ENCODE peak calls at places on chromosome 6, in nine cellular contexts. W, Q, V, F, K, O, H, P and C are unnamed samples. For H3K4me1, the result is how much of the 10 kb centered on the place peaks cover.

GRCh38 chr6:164982389-164982788 is 327.0 kb downstream of the C6orf118 start:
- DNase-seq in W (no peak), Q (peak), V (no peak), F (no peak), K (peak), O (no peak), H (no peak), P (no peak), C (no peak)

GRCh38 chr6:151494235-151494950 is 576 bp downstream of the CCDC170 start:
- DNase-seq in W (peak), Q (peak), V (no peak), F (no peak), K (peak), O (peak), H (peak), P (peak), C (peak)

GRCh38 chr6:104943781-104944180 is 13.1 kb upstream of the LIN28B start:
- DNase-seq in W (peak), Q (no peak), V (no peak), F (no peak), K (peak), O (no peak), H (no peak), P (no peak), C (no peak)

GRCh38 chr6:47413752-47414516 is 63.7 kb upstream of the CD2AP start:
- DNase-seq in W (peak), Q (peak), V (peak), F (no peak), K (peak), O (no peak), H (no peak), P (no peak), C (no peak)

GRCh38 chr6:52415917-52416628 is 4.1 kb upstream of the EFHC1 start:
- DNase-seq in W (no peak), Q (peak), V (no peak), F (no peak), K (peak), O (no peak), H (no peak), P (no peak), C (no peak)

GRCh38 chr6:26234421-26235239 is 130.4 kb upstream of the BTN3A2 start:
- DNase-seq in W (peak), Q (peak), V (peak), F (no peak), K (peak), O (peak), H (peak), P (peak), C (peak)

GRCh38 chr6:69098910-69099309 is 463.8 kb downstream of the ADGRB3 start:
- DNase-seq in W (no peak), Q (no peak), V (no peak), F (no peak), K (no peak), O (no peak), H (no peak), P (no peak), C (no peak)

GRCh38 chr6:159692303-159693127 is 526 bp downstream of the SOD2 start:
- DNase-seq in W (peak), Q (peak), V (peak), F (peak), K (peak), O (peak), H (peak), P (peak), C (no peak)

GRCh38 chr6:109922851-109923250 is 55.3 kb upstream of the GPR6 start:
- DNase-seq in W (no peak), Q (no peak), V (no peak), F (no peak), K (no peak), O (no peak), H (no peak), P (no peak), C (no peak)

DNA sequence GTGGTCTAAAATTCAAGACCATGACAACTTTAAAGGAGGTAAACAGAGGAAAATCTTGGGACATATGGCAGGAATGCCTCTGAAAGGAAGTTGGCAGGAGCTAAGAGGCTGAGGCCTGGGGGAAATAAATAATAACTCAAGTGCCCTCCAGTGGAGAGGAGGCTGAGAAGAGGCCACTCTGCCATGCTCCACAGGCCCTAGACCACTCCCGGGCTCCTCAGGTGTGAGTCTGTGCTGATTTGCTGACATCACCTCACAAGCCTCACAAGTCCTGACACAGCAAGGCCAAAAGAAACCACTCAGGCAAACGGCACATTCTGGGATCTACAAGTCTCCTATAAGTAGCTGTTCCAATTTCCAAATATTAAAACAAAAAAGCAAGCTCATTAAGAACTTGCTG is 91.0 kb upstream of the RIPOR2 start:
- DNase-seq in W (no peak), Q (no peak), V (no peak), F (no peak), K (no peak), O (peak), H (no peak), P (no peak), C (no peak)
- H3K4me1 ChIP-seq in W (under half), Q (under half), V (under half), F (under half), K (under half), O (under half), H (under half), P (under half), C (under half)

DNA sequence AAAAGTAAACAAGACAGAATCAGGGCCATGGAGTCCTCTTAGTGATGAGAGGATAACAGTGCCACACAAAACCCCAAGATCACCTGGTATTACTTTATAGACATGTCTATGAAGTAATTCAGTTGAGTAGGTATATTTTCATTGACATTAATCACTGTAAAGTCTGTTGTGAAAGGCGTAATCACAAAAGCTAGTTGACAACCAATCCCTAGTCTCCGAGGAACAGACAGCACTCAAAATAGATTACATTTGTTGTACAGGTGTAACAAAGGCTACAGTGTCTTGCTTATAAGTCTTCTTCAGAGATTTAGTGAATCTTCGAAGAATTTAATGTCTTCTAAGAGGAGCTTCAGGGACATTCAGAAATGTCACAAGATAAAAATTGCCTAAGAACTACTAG is 120.1 kb downstream of the TMEM200A start:
- DNase-seq in W (no peak), Q (no peak), V (no peak), F (no peak), K (no peak), O (no peak), H (no peak), P (no peak), C (no peak)
- H3K4me1 ChIP-seq in W (under half), Q (under half), V (under half), F (under half), K (under half), O (under half), H (under half), P (under half), C (under half)

GRCh38 chr6:4608361-4609115 is 167.7 kb upstream of the CDYL start:
- DNase-seq in W (no peak), Q (no peak), V (no peak), F (peak), K (no peak), O (no peak), H (no peak), P (no peak), C (no peak)

GRCh38 chr6:4607026-4607704 is 169.0 kb upstream of the CDYL start:
- DNase-seq in W (no peak), Q (peak), V (no peak), F (peak), K (peak), O (no peak), H (peak), P (peak), C (no peak)

GRCh38 chr6:4606016-4606415 is 170.2 kb upstream of the CDYL start:
- DNase-seq in W (no peak), Q (no peak), V (no peak), F (no peak), K (no peak), O (no peak), H (no peak), P (no peak), C (no peak)

GRCh38 chr6:4607793-4608192 is 168.4 kb upstream of the CDYL start:
- DNase-seq in W (no peak), Q (no peak), V (no peak), F (no peak), K (no peak), O (no peak), H (no peak), P (no peak), C (no peak)

GRCh38 chr6:4606681-4607025 is 169.6 kb upstream of the CDYL start:
- DNase-seq in W (no peak), Q (no peak), V (no peak), F (no peak), K (no peak), O (no peak), H (no peak), P (no peak), C (no peak)
- H3K4me1 ChIP-seq in W (under half), Q (half or more), V (under half), F (under half), K (under half), O (under half), H (under half), P (under half), C (under half)

DNA sequence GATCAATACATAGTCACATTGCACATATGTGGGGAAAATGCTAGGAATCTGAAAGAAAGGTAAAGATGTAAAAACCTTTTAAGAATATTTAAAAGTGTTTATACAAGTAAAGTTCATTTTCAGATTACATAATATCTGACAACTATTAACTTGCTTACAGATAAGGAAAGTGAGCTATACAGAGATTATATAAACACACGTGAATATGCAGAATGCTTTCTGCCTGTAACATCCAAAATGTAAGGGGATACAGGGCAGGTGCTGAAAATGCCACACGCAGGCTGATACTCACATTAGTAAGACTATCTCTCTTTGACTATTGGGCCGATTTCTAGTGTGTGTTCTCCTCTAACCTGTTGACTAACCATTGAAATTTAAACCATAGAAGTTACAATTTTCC is 17.9 kb upstream of the MAP7 start:
- DNase-seq in W (no peak), Q (no peak), V (no peak), F (no peak), K (peak), O (no peak), H (no peak), P (no peak), C (no peak)
- H3K4me1 ChIP-seq in W (under half), Q (under half), V (under half), F (under half), K (under half), O (under half), H (under half), P (under half), C (under half)

GRCh38 chr6:13098006-13098405 is 230.3 kb downstream of the TBC1D7 start:
- DNase-seq in W (no peak), Q (no peak), V (no peak), F (no peak), K (no peak), O (no peak), H (no peak), P (no peak), C (no peak)

GRCh38 chr6:13099771-13100170 is 228.6 kb downstream of the TBC1D7 start:
- DNase-seq in W (no peak), Q (no peak), V (no peak), F (no peak), K (no peak), O (no peak), H (no peak), P (no peak), C (no peak)

GRCh38 chr6:13098808-13099570 is 229.3 kb downstream of the TBC1D7 start:
- DNase-seq in W (no peak), Q (no peak), V (no peak), F (no peak), K (no peak), O (no peak), H (no peak), P (no peak), C (no peak)

GRCh38 chr6:13096084-13096483 is 232.3 kb downstream of the TBC1D7 start:
- DNase-seq in W (no peak), Q (no peak), V (no peak), F (no peak), K (no peak), O (no peak), H (no peak), P (no peak), C (no peak)

DNA sequence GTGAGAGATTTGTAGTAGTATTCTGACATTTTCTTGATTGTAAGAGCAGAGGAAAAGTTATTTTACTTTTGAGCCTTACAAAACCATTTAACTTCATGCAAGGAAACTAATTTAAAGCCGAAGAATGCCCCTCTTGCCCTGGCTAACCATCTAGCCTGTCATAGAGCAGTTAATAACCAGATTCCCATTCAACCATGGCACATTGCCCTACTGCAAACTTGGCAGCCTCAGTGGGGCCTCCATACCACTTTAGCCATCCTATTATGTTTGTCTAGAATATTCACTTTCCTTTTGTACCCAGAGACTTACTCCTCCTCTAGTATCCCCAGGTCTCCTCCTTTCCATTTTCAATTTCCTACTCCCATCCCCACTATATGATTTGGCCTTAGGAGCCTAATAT is 230.9 kb downstream of the TBC1D7 start:
- DNase-seq in W (no peak), Q (no peak), V (no peak), F (no peak), K (no peak), O (no peak), H (no peak), P (no peak), C (no peak)
- H3K4me1 ChIP-seq in W (under half), Q (under half), V (under half), F (under half), K (under half), O (under half), H (under half), P (under half), C (under half)